ENCODE peak calls at places on chromosomes 1 and 21, in nine cellular contexts. A, R, Y, C, F, O, V, I and T are unnamed samples.

GRCh38 chr1:203124546-203125317 is 2.8 kb upstream of the ADORA1 start:
- DNase-seq in A (no peak), R (peak), Y (no peak), C (no peak), F (peak), O (peak), V (no peak), I (no peak), T (no peak)

GRCh38 chr21:45766501-45766900 is 123.0 kb downstream of the PCBP3 start:
- DNase-seq in A (no peak), R (no peak), Y (no peak), C (no peak), F (no peak), O (no peak), V (no peak), I (no peak), T (no peak)

GRCh38 chr1:23719162-23719820 is 24.0 kb upstream of the ELOA start:
- DNase-seq in A (no peak), R (peak), Y (no peak), C (no peak), F (peak), O (no peak), V (no peak), I (no peak), T (peak)

GRCh38 chr1:5718716-5719632 is 273.3 kb downstream of the NPHP4 start:
- DNase-seq in A (no peak), R (no peak), Y (no peak), C (no peak), F (no peak), O (no peak), V (no peak), I (no peak), T (peak)

GRCh38 chr1:8472668-8473067 is 154.8 kb downstream of the SLC45A1 start:
- DNase-seq in A (peak), R (no peak), Y (no peak), C (peak), F (no peak), O (no peak), V (no peak), I (peak), T (no peak)

GRCh38 chr21:38488640-38489282 is 9.5 kb downstream of the ERG start:
- DNase-seq in A (no peak), R (no peak), Y (no peak), C (no peak), F (no peak), O (peak), V (no peak), I (no peak), T (no peak)

GRCh38 chr1:6367381-6368007 is 26.1 kb downstream of the ACOT7 start:
- DNase-seq in A (no peak), R (peak), Y (no peak), C (no peak), F (no peak), O (no peak), V (no peak), I (no peak), T (no peak)

GRCh38 chr1:1219341-1219740 is 5.4 kb upstream of the TNFRSF4 start:
- DNase-seq in A (peak), R (no peak), Y (no peak), C (no peak), F (no peak), O (no peak), V (no peak), I (no peak), T (no peak)

GRCh38 chr1:25066253-25066652 is 136.2 kb upstream of the RUNX3 start:
- DNase-seq in A (no peak), R (peak), Y (no peak), C (no peak), F (no peak), O (no peak), V (no peak), I (no peak), T (no peak)

GRCh38 chr1:107433068-107433467 is 292.2 kb downstream of the NTNG1 start:
- DNase-seq in A (no peak), R (no peak), Y (no peak), C (no peak), F (no peak), O (no peak), V (no peak), I (no peak), T (no peak)

GRCh38 chr1:53656916-53657170 is 82.1 kb downstream of the GLIS1 start:
- DNase-seq in A (no peak), R (no peak), Y (no peak), C (no peak), F (no peak), O (no peak), V (no peak), I (no peak), T (no peak)

GRCh38 chr1:2534775-2535387 is 4.8 kb upstream of the HES5 start:
- DNase-seq in A (no peak), R (peak), Y (no peak), C (no peak), F (peak), O (peak), V (no peak), I (no peak), T (peak)

GRCh38 chr1:61067446-61067845 is 14.9 kb upstream of the NFIA start:
- DNase-seq in A (no peak), R (no peak), Y (no peak), C (no peak), F (no peak), O (no peak), V (no peak), I (no peak), T (no peak)

GRCh38 chr1:174413632-174414031 is 34.1 kb upstream of the GPR52 start:
- DNase-seq in A (no peak), R (no peak), Y (no peak), C (no peak), F (peak), O (no peak), V (no peak), I (no peak), T (no peak)

GRCh38 chr1:245148069-245148468 is 6.7 kb upstream of the KIF26B start:
- DNase-seq in A (no peak), R (no peak), Y (no peak), C (no peak), F (no peak), O (no peak), V (no peak), I (no peak), T (no peak)

GRCh38 chr1:86915737-86916235 is 1.4 kb downstream of the HS2ST1 start:
- DNase-seq in A (no peak), R (no peak), Y (no peak), C (peak), F (no peak), O (peak), V (peak), I (no peak), T (no peak)

GRCh38 chr1:55632058-55632457 is 416.9 kb upstream of the USP24 start:
- DNase-seq in A (no peak), R (peak), Y (no peak), C (no peak), F (peak), O (no peak), V (no peak), I (no peak), T (no peak)

GRCh38 chr21:33373451-33373850 is 29.8 kb upstream of the IFNGR2 start:
- DNase-seq in A (no peak), R (peak), Y (no peak), C (no peak), F (no peak), O (no peak), V (no peak), I (no peak), T (no peak)

GRCh38 chr1:61388586-61388985 is 306.2 kb downstream of the NFIA start:
- DNase-seq in A (no peak), R (peak), Y (no peak), C (no peak), F (peak), O (no peak), V (no peak), I (no peak), T (no peak)

GRCh38 chr1:162035241-162035640 is 11.6 kb upstream of the OLFML2B start:
- DNase-seq in A (peak), R (peak), Y (peak), C (no peak), F (peak), O (peak), V (no peak), I (no peak), T (peak)

GRCh38 chr1:91440845-91441244 is 36.2 kb upstream of the HFM1 start:
- DNase-seq in A (no peak), R (no peak), Y (no peak), C (no peak), F (peak), O (peak), V (peak), I (no peak), T (no peak)

GRCh38 chr1:89697397-89697796 is 64.5 kb downstream of the LRRC8C start:
- DNase-seq in A (no peak), R (peak), Y (no peak), C (no peak), F (no peak), O (no peak), V (no peak), I (no peak), T (no peak)

GRCh38 chr1:50667272-50667671 is 244.0 kb upstream of the DMRTA2 start:
- DNase-seq in A (no peak), R (no peak), Y (no peak), C (no peak), F (no peak), O (peak), V (no peak), I (no peak), T (no peak)

GRCh38 chr1:160652924-160653619 is 6.2 kb upstream of the SLAMF1 start:
- DNase-seq in A (no peak), R (no peak), Y (no peak), C (no peak), F (no peak), O (no peak), V (no peak), I (no peak), T (no peak)

GRCh38 chr1:109391161-109391556 is 6.6 kb downstream of the SORT1 start:
- DNase-seq in A (no peak), R (peak), Y (no peak), C (no peak), F (peak), O (no peak), V (no peak), I (no peak), T (no peak)

GRCh38 chr1:178651742-178652141 is 73.3 kb upstream of the RALGPS2 start:
- DNase-seq in A (no peak), R (peak), Y (no peak), C (no peak), F (peak), O (no peak), V (no peak), I (no peak), T (no peak)

GRCh38 chr1:215526147-215526845 is 40.8 kb upstream of the KCTD3 start:
- DNase-seq in A (no peak), R (peak), Y (peak), C (peak), F (peak), O (peak), V (peak), I (no peak), T (peak)

GRCh38 chr1:110308247-110308646 is 30.9 kb upstream of the RBM15 start:
- DNase-seq in A (no peak), R (peak), Y (no peak), C (no peak), F (peak), O (no peak), V (no peak), I (no peak), T (no peak)

GRCh38 chr1:9404541-9404940 is 111.8 kb downstream of the SPSB1 start:
- DNase-seq in A (no peak), R (no peak), Y (no peak), C (no peak), F (no peak), O (no peak), V (no peak), I (no peak), T (no peak)

GRCh38 chr1:54396280-54396903 is 9.8 kb downstream of the SSBP3 start:
- DNase-seq in A (no peak), R (no peak), Y (no peak), C (no peak), F (no peak), O (no peak), V (no peak), I (no peak), T (no peak)